ENCODE peak calls at places on chromosomes 1 and 21, in four cellular contexts. M is lower lobe of right lung, Z is hepatocyte, B is left ventricle myocardium inferior. T is an unnamed sample.

GRCh38 chr1:155322571-155322952 is 1.9 kb downstream of the RUSC1 start:
- DNase-seq in M (peak; percentile 53), Z (peak; percentile 63), B (no peak), T (peak; percentile 22)

GRCh38 chr1:59238535-59238934 is 58.4 kb upstream of the FGGY start:
- DNase-seq in M (no peak), Z (no peak), B (no peak), T (no peak)

GRCh38 chr1:193417945-193418744 is 231.7 kb upstream of the B3GALT2 start:
- DNase-seq in M (no peak), Z (no peak), B (no peak), T (no peak)

GRCh38 chr1:72485786-72486185 is 203.4 kb upstream of the NEGR1 start:
- DNase-seq in M (no peak), Z (peak; percentile 5), B (no peak), T (no peak)

GRCh38 chr1:51443555-51443954 is 75.5 kb downstream of the EPS15 start:
- DNase-seq in M (no peak), Z (no peak), B (no peak), T (no peak)

GRCh38 chr1:167764458-167765330 is 42.9 kb downstream of the MPZL1 start:
- DNase-seq in M (no peak), Z (no peak), B (no peak), T (no peak)

GRCh38 chr1:14538335-14538734 is 60.1 kb upstream of the KAZN start:
- DNase-seq in M (no peak), Z (no peak), B (no peak), T (peak; percentile 44)

GRCh38 chr21:44712203-44713028 is 1.0 kb upstream of the TSPEAR start:
- DNase-seq in M (no peak), Z (no peak), B (no peak), T (no peak)

GRCh38 chr1:153790282-153790995 is 15.2 kb downstream of the SLC27A3 start:
- DNase-seq in M (peak; percentile 65), Z (peak; percentile 76), B (peak; percentile 84), T (no peak)

GRCh38 chr1:221726331-221726692 is 15.6 kb downstream of the DUSP10 start:
- DNase-seq in M (no peak), Z (no peak), B (no peak), T (no peak)

GRCh38 chr1:167658574-167659328 is 28.7 kb downstream of the RCSD1 start:
- DNase-seq in M (no peak), Z (no peak), B (no peak), T (no peak)

GRCh38 chr21:42336065-42336464 is 14.7 kb downstream of the TFF2 start:
- DNase-seq in M (no peak), Z (no peak), B (no peak), T (no peak)

GRCh38 chr1:211577826-211578639 is 928 bp downstream of the SLC30A1 start:
- DNase-seq in M (peak; percentile 87), Z (peak; percentile 88), B (peak; percentile 76), T (peak; percentile 74)

GRCh38 chr1:116122955-116123757 is 12.0 kb downstream of the MAB21L3 start:
- DNase-seq in M (peak; percentile 58), Z (peak; percentile 72), B (no peak), T (no peak)

GRCh38 chr1:69919129-69919921 is 286.1 kb downstream of the LRRC40 start:
- DNase-seq in M (no peak), Z (no peak), B (no peak), T (no peak)

GRCh38 chr1:22815421-22816062 is 104.9 kb downstream of the EPHB2 start:
- DNase-seq in M (no peak), Z (no peak), B (peak; percentile 36), T (no peak)

GRCh38 chr1:22816063-22816775 is 105.6 kb downstream of the EPHB2 start:
- DNase-seq in M (no peak), Z (no peak), B (no peak), T (no peak)

GRCh38 chr1:22815043-22815365 is 104.4 kb downstream of the EPHB2 start:
- DNase-seq in M (no peak), Z (no peak), B (no peak), T (no peak)

GRCh38 chr1:22812993-22813790 is 102.6 kb downstream of the EPHB2 start:
- DNase-seq in M (no peak), Z (no peak), B (no peak), T (no peak)

DNA sequence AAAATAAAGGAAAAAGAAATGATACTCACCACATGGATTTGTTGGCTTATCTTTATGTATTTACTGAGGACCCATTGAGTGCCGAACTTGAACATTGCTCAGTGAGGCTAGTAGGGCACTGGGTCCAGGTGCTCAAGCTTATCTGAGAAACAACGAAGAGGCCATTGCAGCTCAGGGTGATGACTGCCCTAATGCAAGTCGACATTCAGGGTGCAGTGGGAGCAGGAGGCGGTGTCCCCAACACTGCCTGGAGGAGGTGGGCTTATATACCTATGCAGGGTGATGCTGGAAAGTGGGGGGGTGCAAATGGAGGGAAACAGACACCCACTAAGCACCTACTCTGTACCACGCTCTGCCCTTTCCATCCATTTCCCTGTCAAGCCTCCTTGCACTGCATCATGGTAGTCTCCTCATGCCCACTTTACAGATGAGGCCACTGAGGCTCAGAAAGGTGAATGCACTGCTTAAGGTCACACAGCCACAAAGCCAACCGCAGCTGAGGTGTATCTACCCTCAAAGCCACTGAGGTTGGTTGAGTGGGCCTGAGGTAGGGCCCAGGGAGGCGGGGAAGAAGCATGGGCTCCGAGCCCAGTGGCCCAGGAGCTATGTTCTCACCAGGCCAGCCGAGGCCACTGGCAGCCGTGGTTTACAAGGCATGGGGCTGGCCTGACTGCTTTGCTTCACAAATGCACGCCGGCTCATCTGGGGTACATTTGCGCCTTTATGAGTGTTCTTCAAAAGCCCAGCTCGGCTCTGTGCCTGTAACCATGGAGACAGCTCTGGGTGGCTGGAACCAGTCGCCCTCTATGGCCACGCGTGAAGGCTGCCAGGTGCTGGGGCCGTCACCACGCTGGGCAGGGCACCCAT is 103.8 kb downstream of the EPHB2 start:
- DNase-seq in M (peak; percentile 77), Z (peak; percentile 81), B (no peak), T (no peak)
- TF ChIP-seq CTCF in M (no peak), Z (no peak), B (no peak), T (no peak)

DNA sequence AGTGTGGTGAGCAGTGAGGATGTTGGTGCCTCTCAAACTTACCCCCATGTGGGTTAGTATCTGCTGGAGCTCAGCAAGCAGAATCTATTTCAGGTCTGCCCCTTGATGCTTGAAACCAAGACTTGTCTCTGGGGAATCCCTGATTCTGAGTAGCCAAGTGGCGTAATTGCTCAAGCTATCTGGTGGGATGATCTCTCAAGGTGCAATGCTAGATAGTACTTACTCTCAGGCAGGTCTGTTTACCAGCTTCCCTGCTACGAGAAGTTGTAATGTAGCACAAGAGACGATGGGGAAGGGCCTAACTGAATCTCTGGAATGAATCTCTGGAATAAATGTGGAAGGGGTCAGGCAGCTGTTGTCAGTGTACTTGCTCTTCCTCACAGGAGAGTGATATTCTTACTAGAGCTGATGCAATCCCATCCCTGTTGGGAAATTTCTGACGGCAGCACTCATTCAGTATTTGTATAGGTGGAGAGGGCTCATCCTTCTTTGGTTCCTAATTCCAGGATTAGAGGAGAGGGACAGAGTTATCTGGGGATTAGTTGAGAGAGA is 65.4 kb downstream of the MACF1 start:
- DNase-seq in M (no peak), Z (peak; percentile 37), B (no peak), T (no peak)
- H3K4me3 ChIP-seq in M (no peak overlapping the region), Z (no peak overlapping the region), B (peak overlapping the region; percentile 53), T (no peak overlapping the region)

GRCh38 chr1:220708244-220708643 is 18.1 kb downstream of the C1orf115 start:
- DNase-seq in M (no peak), Z (no peak), B (no peak), T (no peak)

GRCh38 chr1:220706921-220707559 is 16.9 kb downstream of the C1orf115 start:
- DNase-seq in M (no peak), Z (no peak), B (no peak), T (no peak)

GRCh38 chr1:220702733-220703704 is 12.9 kb downstream of the C1orf115 start:
- DNase-seq in M (no peak), Z (no peak), B (no peak), T (peak; percentile 12)

GRCh38 chr1:220706480-220706879 is 16.3 kb downstream of the C1orf115 start:
- DNase-seq in M (no peak), Z (no peak), B (no peak), T (no peak)

DNA sequence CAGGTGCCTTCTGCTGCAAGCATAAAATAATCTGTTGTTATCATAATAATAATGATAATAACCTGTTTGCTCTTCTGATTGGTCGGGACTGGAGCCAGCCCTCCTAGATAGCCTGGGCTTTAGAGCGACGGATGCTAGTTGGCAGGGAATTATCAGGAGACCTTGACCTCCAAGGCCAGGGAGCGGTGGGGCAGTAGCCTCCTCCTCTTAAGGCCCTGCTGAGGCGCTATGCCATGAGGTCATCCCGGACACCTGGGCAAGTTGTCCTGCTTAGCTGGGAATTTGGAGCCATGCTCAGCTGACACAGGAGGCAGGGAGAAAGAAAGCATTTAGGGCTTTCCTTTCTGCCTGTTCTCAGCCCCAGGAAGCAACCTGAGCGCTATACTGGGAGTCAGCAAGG is 15.6 kb downstream of the C1orf115 start:
- DNase-seq in M (no peak), Z (no peak), B (no peak), T (no peak)
- H3K9me3 ChIP-seq in M (no peaks in the 10 kb centered on the region), Z (no peaks in the 10 kb centered on the region), B (no peaks in the 10 kb centered on the region), T (no peaks in the 10 kb centered on the region)

GRCh38 chr1:4584471-4584870 is 69.9 kb upstream of the AJAP1 start:
- DNase-seq in M (no peak), Z (no peak), B (no peak), T (peak; percentile 14)

GRCh38 chr1:4587721-4588120 is 66.7 kb upstream of the AJAP1 start:
- DNase-seq in M (no peak), Z (no peak), B (no peak), T (no peak)

GRCh38 chr1:4585705-4586104 is 68.7 kb upstream of the AJAP1 start:
- DNase-seq in M (no peak), Z (no peak), B (no peak), T (no peak)

GRCh38 chr1:4586611-4587010 is 67.8 kb upstream of the AJAP1 start:
- DNase-seq in M (no peak), Z (no peak), B (no peak), T (no peak)

GRCh38 chr1:4585216-4585615 is 69.2 kb upstream of the AJAP1 start:
- DNase-seq in M (no peak), Z (peak; percentile 27), B (no peak), T (peak; percentile 9)
- TF ChIP-seq CTCF in M (peak; percentile 60), Z (peak; percentile 40), B (peak; percentile 74), T (peak; percentile 54)

DNA sequence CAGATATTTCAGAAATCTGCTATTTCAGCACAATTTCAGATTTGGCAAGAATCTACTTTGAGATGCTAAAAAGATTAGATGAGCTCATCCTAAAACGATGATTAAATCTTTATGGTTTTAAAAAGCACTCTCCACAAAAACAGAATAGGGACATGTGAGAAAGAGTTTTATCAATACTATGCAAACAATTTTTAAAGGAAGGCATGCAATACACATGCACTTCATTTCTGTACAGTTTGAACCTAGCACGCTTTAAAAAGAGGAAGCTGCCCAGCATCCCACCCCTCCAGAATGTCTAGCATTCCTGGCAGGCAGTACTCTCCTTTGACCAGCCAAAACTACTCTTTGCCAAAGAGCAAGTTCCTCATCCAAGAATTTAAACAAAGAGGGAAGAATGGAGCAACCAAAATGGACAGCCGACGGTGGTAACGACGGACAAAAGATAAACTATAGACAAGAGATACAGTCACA is 1.3 kb downstream of the ARHGAP29 start:
- DNase-seq in M (no peak), Z (no peak), B (no peak), T (no peak)
- H3K4me3 ChIP-seq in M (peak overlapping the region; percentile 74), Z (peak overlapping the region; percentile 49), B (peak overlapping the region; percentile 80), T (peak overlapping the region; percentile 63)